ENCODE peak calls at places on chromosome 6, in nine cellular contexts. Y, V, T, S, M, Q, P, W and H are unnamed samples.

GRCh38 chr6:164151161-164151728 is 736.7 kb downstream of the QKI start:
- DNase-seq in P (no peak), Y (no peak), Q (no peak), W (no peak), M (no peak), V (no peak), T (no peak), S (no peak), H (no peak)

GRCh38 chr6:111210074-111210729 is 122.9 kb downstream of the SLC16A10 start:
- DNase-seq in V (peak; percentile 64), Q (peak; percentile 57), Y (peak; percentile 38), S (no peak), T (no peak), P (peak; percentile 75), M (no peak), W (peak; percentile 36), H (peak; percentile 36)

GRCh38 chr6:46734867-46735719 is at the start of gene PLA2G7:
- DNase-seq in T (no peak), Q (no peak), M (peak; percentile 63), W (peak; percentile 35), P (peak; percentile 32), S (no peak), V (no peak), Y (peak; percentile 57), H (no peak)

GRCh38 chr6:43296780-43297494 is 1.1 kb upstream of the SLC22A7 start:
- DNase-seq in W (peak; percentile 8), V (no peak), P (no peak), Y (no peak), S (no peak), Q (no peak), T (no peak), M (no peak), H (no peak)

GRCh38 chr6:136249336-136249735 is 775 bp downstream of the MTFR2 start:
- DNase-seq in P (no peak), Q (peak; percentile 56), W (no peak), M (no peak), V (peak; percentile 18), Y (no peak), S (no peak), T (no peak), H (no peak)

GRCh38 chr6:79600313-79601019 is 30.7 kb upstream of the SH3BGRL2 start:
- DNase-seq in P (no peak), W (no peak), S (no peak), Q (no peak), M (no peak), Y (no peak), T (no peak), V (no peak), H (no peak)

GRCh38 chr6:14468656-14469321 is 351.2 kb downstream of the CD83 start:
- DNase-seq in M (no peak), V (no peak), T (no peak), S (no peak), Q (no peak), W (no peak), Y (no peak), P (no peak), H (no peak)

GRCh38 chr6:72182337-72183246 is 296.2 kb downstream of the RIMS1 start:
- DNase-seq in Y (peak; percentile 75), V (no peak), S (peak; percentile 38), T (peak; percentile 88), W (peak; percentile 42), M (no peak), P (peak; percentile 83), Q (peak; percentile 24), H (no peak)

GRCh38 chr6:126873351-126873750 is 245.1 kb upstream of the RSPO3 start:
- DNase-seq in M (no peak), P (no peak), V (no peak), Q (no peak), W (no peak), Y (no peak), S (no peak), T (no peak), H (no peak)

GRCh38 chr6:16436550-16436949 is 198.2 kb downstream of the GMPR start:
- DNase-seq in W (no peak), Y (no peak), T (no peak), M (no peak), S (no peak), P (no peak), Q (no peak), V (no peak), H (no peak)

GRCh38 chr6:53614676-53615075 is 50.9 kb downstream of the KLHL31 start:
- DNase-seq in P (no peak), W (no peak), Q (no peak), M (no peak), S (no peak), Y (no peak), T (no peak), V (no peak), H (no peak)

GRCh38 chr6:137241481-137242011 is 22.4 kb upstream of the IFNGR1 start:
- DNase-seq in Q (peak; percentile 46), Y (no peak), M (no peak), V (peak; percentile 67), P (peak; percentile 48), S (no peak), T (no peak), W (no peak), H (no peak)

GRCh38 chr6:1708141-1708540 is 98.4 kb downstream of the FOXC1 start:
- DNase-seq in V (no peak), M (no peak), Y (no peak), W (no peak), T (no peak), Q (no peak), P (no peak), S (no peak), H (no peak)

GRCh38 chr6:165849539-165850430 is 186.7 kb upstream of the PDE10A start:
- DNase-seq in T (no peak), Q (no peak), M (no peak), P (no peak), V (no peak), W (no peak), Y (no peak), S (no peak), H (no peak)

GRCh38 chr6:165846123-165846966 is 183.3 kb upstream of the PDE10A start:
- DNase-seq in W (no peak), S (no peak), T (no peak), P (no peak), Y (no peak), Q (peak; percentile 8), M (peak; percentile 21), V (no peak), H (no peak)

GRCh38 chr6:165850434-165851019 is 187.5 kb upstream of the PDE10A start:
- DNase-seq in M (peak; percentile 84), Q (peak; percentile 57), S (no peak), P (peak; percentile 74), V (peak; percentile 25), Y (peak; percentile 77), T (peak; percentile 35), W (peak; percentile 31), H (no peak)

GRCh38 chr6:165847407-165848098 is 184.5 kb upstream of the PDE10A start:
- DNase-seq in M (peak; percentile 24), W (no peak), P (peak; percentile 51), S (no peak), Q (peak; percentile 89), T (no peak), Y (no peak), V (no peak), H (no peak)

DNA sequence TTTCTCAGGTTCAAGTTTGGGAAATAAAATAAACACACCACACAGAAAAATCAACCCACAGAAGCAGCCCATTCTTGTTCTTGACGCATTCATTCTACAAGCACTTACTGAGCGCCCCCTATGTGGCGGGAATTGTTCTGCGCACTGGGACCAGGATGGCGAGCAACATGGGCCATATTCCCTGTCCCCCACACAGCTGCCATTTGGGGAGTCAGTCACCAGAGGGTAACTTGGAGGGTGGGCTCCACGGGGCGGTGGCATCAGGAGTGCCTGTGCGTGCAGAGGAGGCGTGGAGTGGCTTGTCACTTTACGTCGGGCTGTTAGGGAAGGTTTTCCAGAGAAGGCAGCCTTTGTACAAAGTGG is 185.0 kb upstream of the PDE10A start:
- DNase-seq in P (no peak), W (no peak), S (no peak), V (no peak), Y (no peak), Q (no peak), T (no peak), M (peak; percentile 48), H (no peak)
- TF ChIP-seq CTCF in P (peak; percentile 24), W (no peak), S (peak; percentile 67), V (peak; percentile 13), Y (no peak), Q (no peak), T (no peak), M (no peak), H (peak; percentile 15)

GRCh38 chr6:76774750-76775396 is 688.4 kb downstream of the HTR1B start:
- DNase-seq in P (peak; percentile 42), Q (no peak), T (peak; percentile 83), V (no peak), M (no peak), Y (no peak), W (no peak), S (no peak), H (no peak)
- TF ChIP-seq CTCF in P (no peak), Q (no peak), T (no peak), V (no peak), M (no peak), Y (no peak), W (no peak), S (no peak), H (no peak)

GRCh38 chr6:23414204-23414501 is 711.9 kb upstream of the NRSN1 start:
- DNase-seq in W (no peak), Y (peak; percentile 10), S (no peak), T (no peak), V (no peak), P (peak; percentile 53), M (no peak), Q (peak; percentile 92), H (no peak)
- TF ChIP-seq CTCF in W (peak; percentile 25), Y (no peak), S (no peak), T (peak; percentile 3), V (no peak), P (peak; percentile 52), M (peak; percentile 10), Q (peak; percentile 60), H (no peak)

GRCh38 chr6:142918339-142919042 is 26.5 kb downstream of the HIVEP2 start:
- DNase-seq in V (no peak), Q (no peak), P (no peak), Y (no peak), S (no peak), T (no peak), W (no peak), M (no peak), H (no peak)
- TF ChIP-seq CTCF in V (no peak), Q (no peak), P (no peak), Y (no peak), S (no peak), T (no peak), W (no peak), M (no peak), H (no peak)